ENCODE peak calls at places on chromosomes 3 and 15, in nine cellular contexts. H is transverse colon; V is stimulated activated naive CD8-positive, alpha-beta T cell treated with anti-CD3 and anti-CD28 coated beads, Interleukin-15, amount 100 ng/mL, for 72 hours; O is ovary; Q is H9; B is A549; C is KG1; G is NCI-H460; R is A172. P is an unnamed sample.

GRCh38 chr3:8931342-8931741 is 31.9 kb downstream of the RAD18 start:
- DNase-seq in V (no peak), O (no peak), R (peak), G (peak), H (no peak), C (no peak), Q (no peak), B (no peak), P (peak)

GRCh38 chr15:73174171-73174570 is 121.9 kb downstream of the NEO1 start:
- DNase-seq in G (no peak), R (no peak), Q (no peak), H (no peak), C (no peak), O (no peak), B (no peak), V (no peak), P (no peak)

GRCh38 chr15:65163041-65163440 is 22.1 kb downstream of the CLPX start:
- DNase-seq in V (no peak), C (no peak), G (no peak), O (no peak), H (no peak), Q (no peak), R (no peak), B (no peak), P (no peak)

GRCh38 chr15:42721016-42721415 is 15.9 kb downstream of the CDAN1 start:
- DNase-seq in B (no peak), V (no peak), C (no peak), R (no peak), O (no peak), H (no peak), Q (no peak), G (no peak), P (no peak)

GRCh38 chr3:57393957-57394356 is 101.5 kb upstream of the ASB14 start:
- DNase-seq in H (no peak), B (no peak), V (no peak), Q (no peak), C (peak), R (no peak), G (no peak), O (no peak), P (peak)

GRCh38 chr15:89429023-89429422 is 67.4 kb downstream of the RHCG start:
- DNase-seq in C (no peak), O (no peak), G (no peak), V (no peak), R (peak), H (no peak), B (peak), Q (no peak), P (no peak)

GRCh38 chr3:52790741-52791140 is 3.9 kb upstream of the ITIH3 start:
- DNase-seq in R (no peak), Q (no peak), G (no peak), V (no peak), C (no peak), H (no peak), O (no peak), B (no peak), P (no peak)

GRCh38 chr3:175911937-175912336 is 1052.8 kb downstream of the NAALADL2 start:
- DNase-seq in O (no peak), H (no peak), Q (no peak), G (no peak), B (no peak), V (no peak), C (no peak), R (no peak), P (no peak)

GRCh38 chr15:93286456-93286855 is 197.4 kb upstream of the RGMA start:
- DNase-seq in V (no peak), R (no peak), C (no peak), B (no peak), Q (no peak), H (no peak), O (no peak), G (no peak), P (no peak)

GRCh38 chr3:136818851-136819783 is at the start of gene SLC35G2:
- DNase-seq in R (peak), G (no peak), C (no peak), Q (peak), B (peak), V (peak), O (peak), H (peak), P (no peak)

GRCh38 chr3:108947855-108948254 is 5.8 kb downstream of the GUCA1C start:
- DNase-seq in G (no peak), H (no peak), C (no peak), O (no peak), R (no peak), V (no peak), B (no peak), Q (no peak), P (no peak)

GRCh38 chr3:9007213-9007612 is 43.9 kb upstream of the RAD18 start:
- DNase-seq in R (no peak), G (no peak), B (no peak), C (no peak), O (no peak), Q (no peak), V (no peak), H (no peak), P (no peak)

GRCh38 chr3:139797724-139798343 is 120.1 kb upstream of the NMNAT3 start:
- DNase-seq in G (peak), Q (peak), B (peak), H (no peak), R (peak), V (no peak), C (peak), O (peak), P (peak)

GRCh38 chr3:124277516-124277890 is 285.6 kb upstream of the ROPN1 start:
- DNase-seq in B (no peak), O (peak), Q (no peak), C (no peak), H (peak), R (no peak), V (no peak), G (no peak), P (no peak)

GRCh38 chr15:31485911-31486461 is 159.4 kb downstream of the KLF13 start:
- DNase-seq in R (no peak), C (no peak), B (no peak), H (no peak), G (no peak), Q (peak), O (no peak), V (no peak), P (no peak)

GRCh38 chr3:126926684-126927404 is 56.1 kb upstream of the PLXNA1 start:
- DNase-seq in C (no peak), H (no peak), B (no peak), R (peak), Q (no peak), G (no peak), O (peak), V (no peak), P (no peak)

GRCh38 chr3:346186-346585 is 149.6 kb downstream of the CHL1 start:
- DNase-seq in Q (no peak), O (no peak), R (no peak), H (no peak), C (no peak), B (no peak), G (no peak), V (no peak), P (no peak)

GRCh38 chr3:126516152-126516935 is 1.2 kb downstream of the UROC1 start:
- DNase-seq in R (no peak), Q (no peak), G (no peak), O (no peak), H (no peak), B (no peak), C (no peak), V (no peak), P (no peak)

GRCh38 chr3:52429779-52430415 is 15.0 kb downstream of the SEMA3G start:
- DNase-seq in B (no peak), O (peak), R (peak), Q (no peak), H (no peak), V (no peak), G (no peak), C (no peak), P (no peak)

GRCh38 chr3:188788621-188789081 is 383.1 kb upstream of the TPRG1 start:
- DNase-seq in O (no peak), H (no peak), C (no peak), V (peak), B (no peak), R (peak), Q (no peak), G (no peak), P (no peak)

GRCh38 chr15:63156708-63157065 is 590 bp downstream of the RPS27L start:
- DNase-seq in G (peak), B (peak), O (no peak), H (peak), R (peak), Q (no peak), C (no peak), V (peak), P (no peak)

GRCh38 chr3:137612293-137612692 is 151.8 kb upstream of the SOX14 start:
- DNase-seq in O (no peak), R (no peak), H (no peak), Q (peak), V (no peak), G (no peak), C (no peak), B (no peak), P (no peak)

GRCh38 chr3:25592510-25592968 is 72.2 kb downstream of the TOP2B start:
- DNase-seq in O (peak), G (peak), Q (no peak), V (no peak), R (peak), C (no peak), H (no peak), B (peak), P (no peak)

GRCh38 chr15:68794307-68794706 is 26.4 kb downstream of the ANP32A start:
- DNase-seq in Q (no peak), B (no peak), H (no peak), C (no peak), G (no peak), O (no peak), R (no peak), V (no peak), P (no peak)

GRCh38 chr3:195286115-195286872 is 15.3 kb upstream of the XXYLT1 start:
- DNase-seq in R (peak), V (no peak), C (no peak), H (no peak), Q (no peak), O (no peak), G (peak), B (no peak), P (no peak)

GRCh38 chr15:68798695-68799094 is 22.0 kb downstream of the ANP32A start:
- DNase-seq in R (no peak), B (no peak), V (no peak), H (no peak), C (no peak), Q (no peak), O (no peak), G (no peak), P (no peak)

GRCh38 chr15:90261811-90262210 is 3.7 kb upstream of the NGRN start:
- DNase-seq in C (no peak), H (no peak), G (no peak), Q (no peak), B (no peak), V (no peak), O (no peak), R (peak), P (no peak)

GRCh38 chr3:150303776-150304175 is 104.3 kb upstream of the TSC22D2 start:
- DNase-seq in R (no peak), H (no peak), O (no peak), B (peak), G (peak), V (no peak), C (no peak), Q (no peak), P (peak)

GRCh38 chr15:89436560-89437311 is 59.6 kb downstream of the RHCG start:
- DNase-seq in Q (peak), C (no peak), O (no peak), V (no peak), G (no peak), R (no peak), H (no peak), B (peak), P (no peak)

GRCh38 chr15:56105855-56106254 is 112.4 kb upstream of the NEDD4 start:
- DNase-seq in H (no peak), V (no peak), Q (no peak), B (no peak), C (no peak), G (no peak), O (no peak), R (no peak), P (no peak)

GRCh38 chr3:187012609-187013051 is 82.3 kb downstream of the ST6GAL1 start:
- DNase-seq in B (no peak), Q (no peak), O (no peak), H (peak), G (no peak), R (peak), C (no peak), V (peak), P (peak)

GRCh38 chr3:48716508-48716981 is 476 bp downstream of the IP6K2 start:
- DNase-seq in O (no peak), C (no peak), B (no peak), G (no peak), R (no peak), H (peak), V (peak), Q (no peak), P (peak)

GRCh38 chr3:40940651-40941050 is 258.7 kb upstream of the CTNNB1 start:
- DNase-seq in C (no peak), V (no peak), H (no peak), R (no peak), O (no peak), B (no peak), G (no peak), Q (no peak), P (no peak)

GRCh38 chr3:190366145-190366544 is 21.8 kb upstream of the CLDN16 start:
- DNase-seq in Q (no peak), G (no peak), R (peak), O (no peak), C (no peak), V (no peak), B (no peak), H (no peak), P (no peak)

GRCh38 chr3:188529228-188529627 is 375.3 kb downstream of the LPP start:
- DNase-seq in C (no peak), V (no peak), R (no peak), B (no peak), H (no peak), O (no peak), Q (no peak), G (no peak), P (no peak)

GRCh38 chr3:138241061-138241460 is 54.0 kb downstream of the ARMC8 start:
- DNase-seq in H (no peak), R (no peak), V (no peak), G (no peak), B (no peak), O (no peak), C (no peak), Q (no peak), P (no peak)

GRCh38 chr3:160134964-160135363 is 90.3 kb upstream of the C3orf80 start:
- DNase-seq in O (no peak), R (no peak), V (no peak), C (peak), Q (no peak), H (no peak), G (no peak), B (no peak), P (no peak)

GRCh38 chr15:55221090-55222011 is 24.6 kb upstream of the RSL24D1 start:
- DNase-seq in G (peak), H (no peak), C (peak), V (peak), O (no peak), Q (no peak), R (peak), B (peak), P (peak)

GRCh38 chr3:71725279-71725991 is at the start of gene EIF4E3:
- DNase-seq in O (no peak), H (peak), V (peak), B (no peak), C (no peak), R (no peak), G (peak), Q (peak), P (no peak)

GRCh38 chr15:70235347-70235746 is 137.6 kb upstream of the TLE3 start:
- DNase-seq in Q (peak), G (no peak), H (no peak), B (no peak), C (no peak), V (no peak), O (no peak), R (no peak), P (no peak)